ENCODE peak calls at places on chromosomes 11 and 22, in seven cellular contexts. One of them, this sample, is unnamed.

GRCh38 chr11:130465259-130465658 is 16.8 kb downstream of the ADAMTS15 start:
- DNase-seq in NCI-H1417: no peak
- DNase-seq in transverse colon: no peak
- DNase-seq in stimulated activated CD4-positive, alpha-beta T cell treated with anti-CD3 and anti-CD28 coated beads, Interleukin-4, amount 100 ng/mL, for 4 hours: no peak
- DNase-seq in EH: peak; percentile 12
- DNase-seq in H4: no peak
- DNase-seq in psoas muscle: no peak
- DNase-seq in this sample: no peak

GRCh38 chr11:132111781-132112380 is 741.5 kb downstream of the NTM start:
- DNase-seq in H4: no peak
- DNase-seq in stimulated activated CD4-positive, alpha-beta T cell treated with anti-CD3 and anti-CD28 coated beads, Interleukin-4, amount 100 ng/mL, for 4 hours: no peak
- DNase-seq in transverse colon: no peak
- DNase-seq in NCI-H1417: no peak
- DNase-seq in EH: peak; percentile 89
- DNase-seq in psoas muscle: no peak
- DNase-seq in this sample: no peak

GRCh38 chr11:116499396-116500001 is 273.3 kb downstream of the BUD13 start:
- DNase-seq in EH: peak; percentile 45
- DNase-seq in transverse colon: peak; percentile 86
- DNase-seq in stimulated activated CD4-positive, alpha-beta T cell treated with anti-CD3 and anti-CD28 coated beads, Interleukin-4, amount 100 ng/mL, for 4 hours: peak; percentile 12
- DNase-seq in H4: peak; percentile 35
- DNase-seq in psoas muscle: peak; percentile 77
- DNase-seq in NCI-H1417: peak; percentile 75
- DNase-seq in this sample: peak; percentile 89

GRCh38 chr11:117829369-117829725 is 4.8 kb upstream of the FXYD2 start:
- DNase-seq in H4: no peak
- DNase-seq in transverse colon: peak; percentile 7
- DNase-seq in psoas muscle: no peak
- DNase-seq in stimulated activated CD4-positive, alpha-beta T cell treated with anti-CD3 and anti-CD28 coated beads, Interleukin-4, amount 100 ng/mL, for 4 hours: no peak
- DNase-seq in EH: no peak
- DNase-seq in NCI-H1417: no peak
- DNase-seq in this sample: no peak

GRCh38 chr11:76654310-76654851 is 16.2 kb downstream of the LRRC32 start:
- DNase-seq in transverse colon: peak; percentile 54
- DNase-seq in H4: peak; percentile 33
- DNase-seq in NCI-H1417: no peak
- DNase-seq in EH: peak; percentile 78
- DNase-seq in psoas muscle: peak; percentile 75
- DNase-seq in stimulated activated CD4-positive, alpha-beta T cell treated with anti-CD3 and anti-CD28 coated beads, Interleukin-4, amount 100 ng/mL, for 4 hours: no peak
- DNase-seq in this sample: no peak

GRCh38 chr11:105891685-105892084 is 130.4 kb downstream of the MSANTD4 start:
- DNase-seq in psoas muscle: no peak
- DNase-seq in NCI-H1417: no peak
- DNase-seq in H4: no peak
- DNase-seq in EH: no peak
- DNase-seq in stimulated activated CD4-positive, alpha-beta T cell treated with anti-CD3 and anti-CD28 coated beads, Interleukin-4, amount 100 ng/mL, for 4 hours: no peak
- DNase-seq in transverse colon: no peak
- DNase-seq in this sample: no peak

GRCh38 chr22:43263645-43264514 is 76.9 kb upstream of the TTLL12 start:
- DNase-seq in NCI-H1417: no peak
- DNase-seq in transverse colon: peak; percentile 69
- DNase-seq in psoas muscle: peak; percentile 64
- DNase-seq in EH: peak; percentile 63
- DNase-seq in stimulated activated CD4-positive, alpha-beta T cell treated with anti-CD3 and anti-CD28 coated beads, Interleukin-4, amount 100 ng/mL, for 4 hours: peak; percentile 68
- DNase-seq in H4: peak; percentile 91
- DNase-seq in this sample: peak; percentile 90

GRCh38 chr11:18243783-18244362 is 4.6 kb downstream of the SAA2 start:
- DNase-seq in EH: peak; percentile 77
- DNase-seq in NCI-H1417: peak; percentile 76
- DNase-seq in H4: peak; percentile 77
- DNase-seq in transverse colon: peak; percentile 70
- DNase-seq in psoas muscle: no peak
- DNase-seq in stimulated activated CD4-positive, alpha-beta T cell treated with anti-CD3 and anti-CD28 coated beads, Interleukin-4, amount 100 ng/mL, for 4 hours: peak; percentile 24
- DNase-seq in this sample: peak; percentile 50

GRCh38 chr11:83070044-83070877 is 1.4 kb downstream of the RAB30 start:
- DNase-seq in H4: no peak
- DNase-seq in EH: peak; percentile 85
- DNase-seq in NCI-H1417: no peak
- DNase-seq in transverse colon: no peak
- DNase-seq in psoas muscle: no peak
- DNase-seq in stimulated activated CD4-positive, alpha-beta T cell treated with anti-CD3 and anti-CD28 coated beads, Interleukin-4, amount 100 ng/mL, for 4 hours: no peak
- DNase-seq in this sample: no peak

GRCh38 chr11:71454470-71455113 is 1.6 kb downstream of the NADSYN1 start:
- DNase-seq in NCI-H1417: no peak
- DNase-seq in psoas muscle: peak; percentile 6
- DNase-seq in EH: no peak
- DNase-seq in transverse colon: peak; percentile 68
- DNase-seq in stimulated activated CD4-positive, alpha-beta T cell treated with anti-CD3 and anti-CD28 coated beads, Interleukin-4, amount 100 ng/mL, for 4 hours: no peak
- DNase-seq in H4: no peak
- DNase-seq in this sample: peak; percentile 6

GRCh38 chr11:117816151-117816741 is 8.3 kb downstream of the FXYD2 start:
- DNase-seq in H4: no peak
- DNase-seq in transverse colon: no peak
- DNase-seq in NCI-H1417: no peak
- DNase-seq in EH: peak; percentile 80
- DNase-seq in psoas muscle: peak; percentile 54
- DNase-seq in stimulated activated CD4-positive, alpha-beta T cell treated with anti-CD3 and anti-CD28 coated beads, Interleukin-4, amount 100 ng/mL, for 4 hours: no peak
- DNase-seq in this sample: no peak

GRCh38 chr11:8649361-8649760 is 33.1 kb downstream of the TRIM66 start:
- DNase-seq in psoas muscle: no peak
- DNase-seq in NCI-H1417: no peak
- DNase-seq in H4: peak; percentile 28
- DNase-seq in stimulated activated CD4-positive, alpha-beta T cell treated with anti-CD3 and anti-CD28 coated beads, Interleukin-4, amount 100 ng/mL, for 4 hours: no peak
- DNase-seq in transverse colon: no peak
- DNase-seq in EH: peak; percentile 76
- DNase-seq in this sample: no peak

GRCh38 chr11:29629281-29629680 is 387.5 kb downstream of the KCNA4 start:
- DNase-seq in H4: no peak
- DNase-seq in EH: no peak
- DNase-seq in stimulated activated CD4-positive, alpha-beta T cell treated with anti-CD3 and anti-CD28 coated beads, Interleukin-4, amount 100 ng/mL, for 4 hours: no peak
- DNase-seq in NCI-H1417: no peak
- DNase-seq in psoas muscle: no peak
- DNase-seq in transverse colon: no peak
- DNase-seq in this sample: no peak

GRCh38 chr11:123546515-123546914 is 107.9 kb downstream of the SCN3B start:
- DNase-seq in transverse colon: no peak
- DNase-seq in EH: peak; percentile 88
- DNase-seq in psoas muscle: no peak
- DNase-seq in H4: no peak
- DNase-seq in stimulated activated CD4-positive, alpha-beta T cell treated with anti-CD3 and anti-CD28 coated beads, Interleukin-4, amount 100 ng/mL, for 4 hours: no peak
- DNase-seq in NCI-H1417: no peak
- DNase-seq in this sample: no peak

GRCh38 chr11:62501432-62501891 is 45.1 kb downstream of the AHNAK start:
- DNase-seq in NCI-H1417: no peak
- DNase-seq in stimulated activated CD4-positive, alpha-beta T cell treated with anti-CD3 and anti-CD28 coated beads, Interleukin-4, amount 100 ng/mL, for 4 hours: no peak
- DNase-seq in H4: no peak
- DNase-seq in psoas muscle: peak; percentile 68
- DNase-seq in EH: no peak
- DNase-seq in transverse colon: no peak
- DNase-seq in this sample: no peak

GRCh38 chr22:45507798-45508197 is 5.1 kb downstream of the FBLN1 start:
- DNase-seq in H4: no peak
- DNase-seq in EH: no peak
- DNase-seq in stimulated activated CD4-positive, alpha-beta T cell treated with anti-CD3 and anti-CD28 coated beads, Interleukin-4, amount 100 ng/mL, for 4 hours: no peak
- DNase-seq in NCI-H1417: no peak
- DNase-seq in transverse colon: no peak
- DNase-seq in psoas muscle: no peak
- DNase-seq in this sample: no peak

GRCh38 chr22:29799217-29799680 is 32.1 kb downstream of the UQCR10 start:
- DNase-seq in stimulated activated CD4-positive, alpha-beta T cell treated with anti-CD3 and anti-CD28 coated beads, Interleukin-4, amount 100 ng/mL, for 4 hours: no peak
- DNase-seq in H4: peak; percentile 93
- DNase-seq in psoas muscle: peak; percentile 97
- DNase-seq in transverse colon: peak; percentile 70
- DNase-seq in EH: peak; percentile 98
- DNase-seq in NCI-H1417: no peak
- DNase-seq in this sample: no peak

GRCh38 chr11:104572279-104572678 is 326.0 kb downstream of the CASP12 start:
- DNase-seq in stimulated activated CD4-positive, alpha-beta T cell treated with anti-CD3 and anti-CD28 coated beads, Interleukin-4, amount 100 ng/mL, for 4 hours: no peak
- DNase-seq in transverse colon: no peak
- DNase-seq in H4: no peak
- DNase-seq in EH: no peak
- DNase-seq in psoas muscle: no peak
- DNase-seq in NCI-H1417: no peak
- DNase-seq in this sample: no peak